ENCODE peak calls at places on chromosome 1, in eight cellular contexts. V is smooth muscle cell of the brain vasculature, B is AG04449, A is HT1080, X is HS-27A, T is germinal center, J is fibroblast of villous mesenchyme, K is retina. L is an unnamed sample.

GRCh38 chr1:89546082-89546889 is 21.7 kb downstream of the LRRC8B start:
- DNase-seq in V (no peak), B (no peak), A (peak; percentile 15), X (no peak), T (no peak), J (no peak), K (no peak), L (no peak)

GRCh38 chr1:10657080-10657847 is 139.2 kb downstream of the CASZ1 start:
- DNase-seq in V (no peak), B (no peak), A (no peak), X (no peak), T (no peak), J (no peak), K (no peak), L (no peak)

GRCh38 chr1:234433563-234434285 is 45.3 kb downstream of the TARBP1 start:
- DNase-seq in V (no peak), B (peak; percentile 34), A (peak; percentile 54), X (no peak), T (no peak), J (peak; percentile 34), K (no peak), L (no peak)

GRCh38 chr1:54384921-54385726 is 21.1 kb downstream of the SSBP3 start:
- DNase-seq in V (no peak), B (no peak), A (no peak), X (no peak), T (no peak), J (peak; percentile 32), K (no peak), L (no peak)

GRCh38 chr1:201172999-201173610 is 17.5 kb upstream of the IGFN1 start:
- DNase-seq in V (no peak), B (no peak), A (peak; percentile 86), X (no peak), T (no peak), J (peak; percentile 39), K (no peak), L (no peak)

GRCh38 chr1:88595355-88595754 is 88.7 kb upstream of the PKN2 start:
- DNase-seq in V (no peak), B (no peak), A (peak; percentile 71), X (peak; percentile 53), T (no peak), J (peak; percentile 62), K (no peak), L (peak; percentile 29)

GRCh38 chr1:165161130-165161529 is 195.4 kb downstream of the LMX1A start:
- DNase-seq in V (no peak), B (no peak), A (peak; percentile 6), X (no peak), T (no peak), J (no peak), K (no peak), L (no peak)

GRCh38 chr1:205480349-205481278 is 23.9 kb upstream of the CDK18 start:
- DNase-seq in V (no peak), B (no peak), A (no peak), X (no peak), T (no peak), J (no peak), K (no peak), L (no peak)

GRCh38 chr1:47708658-47709301 is 270.9 kb downstream of the FOXD2 start:
- DNase-seq in V (no peak), B (no peak), A (no peak), X (no peak), T (peak; percentile 13), J (no peak), K (no peak), L (peak; percentile 14)

GRCh38 chr1:108643492-108644333 is 17.2 kb downstream of the HENMT1 start:
- DNase-seq in V (peak; percentile 45), B (peak; percentile 37), A (peak; percentile 48), X (peak; percentile 42), T (peak; percentile 46), J (peak; percentile 82), K (peak; percentile 41), L (peak; percentile 86)

GRCh38 chr1:20100632-20101355 is 18.5 kb downstream of the PLA2G2D start:
- DNase-seq in V (no peak), B (no peak), A (peak; percentile 62), X (peak; percentile 4), T (peak; percentile 56), J (peak; percentile 47), K (peak; percentile 46), L (peak; percentile 63)

GRCh38 chr1:154759793-154760192 is 110.3 kb downstream of the KCNN3 start:
- DNase-seq in V (no peak), B (no peak), A (no peak), X (no peak), T (no peak), J (no peak), K (no peak), L (no peak)